ENCODE peak calls at places on chromosomes 1 and 21, in four cellular contexts. One of them, this sample, is unnamed.

GRCh38 chr21:46189959-46190490 is 5.8 kb upstream of the SPATC1L start:
- DNase-seq in K562: no peak
- DNase-seq in HepG2: no peak
- DNase-seq in GM12878: no peak
- DNase-seq in this sample: no peak

GRCh38 chr1:225882699-225883615 is 777 bp upstream of the TMEM63A start:
- DNase-seq in K562: peak
- DNase-seq in HepG2: peak
- DNase-seq in GM12878: no peak
- DNase-seq in this sample: peak

GRCh38 chr1:218284917-218285635 is at the start of gene RRP15:
- DNase-seq in K562: peak
- DNase-seq in HepG2: peak
- DNase-seq in GM12878: peak
- DNase-seq in this sample: peak

GRCh38 chr1:186008920-186009737 is 274.9 kb downstream of the HMCN1 start:
- DNase-seq in K562: no peak
- DNase-seq in HepG2: no peak
- DNase-seq in GM12878: no peak
- DNase-seq in this sample: no peak

GRCh38 chr1:228938248-228938891 is 203.1 kb downstream of the RHOU start:
- DNase-seq in K562: no peak
- DNase-seq in HepG2: peak
- DNase-seq in GM12878: no peak
- DNase-seq in this sample: no peak

GRCh38 chr1:156858959-156859522 is at the start of gene INSRR:
- DNase-seq in K562: peak
- DNase-seq in HepG2: no peak
- DNase-seq in GM12878: no peak
- DNase-seq in this sample: no peak

GRCh38 chr21:39375446-39375845 is 26.6 kb upstream of the HMGN1 start:
- DNase-seq in K562: no peak
- DNase-seq in HepG2: no peak
- DNase-seq in GM12878: no peak
- DNase-seq in this sample: no peak

GRCh38 chr1:35202048-35202719 is 9.2 kb upstream of the SFPQ start:
- DNase-seq in K562: peak
- DNase-seq in HepG2: peak
- DNase-seq in GM12878: peak
- DNase-seq in this sample: peak

GRCh38 chr1:6948416-6948815 is 163.2 kb downstream of the CAMTA1 start:
- DNase-seq in K562: no peak
- DNase-seq in HepG2: no peak
- DNase-seq in GM12878: no peak
- DNase-seq in this sample: no peak

GRCh38 chr1:197199923-197200467 is 53.5 kb upstream of the ASPM start:
- DNase-seq in K562: no peak
- DNase-seq in HepG2: no peak
- DNase-seq in GM12878: no peak
- DNase-seq in this sample: no peak
- TF ChIP-seq CREM in K562: no peak
- TF ChIP-seq CREM in HepG2: no peak
- TF ChIP-seq CREM in GM12878: no peak
- TF ChIP-seq CREM in this sample: no peak

GRCh38 chr1:113207019-113207418 is 134.0 kb downstream of the LRIG2 start:
- DNase-seq in K562: no peak
- DNase-seq in HepG2: no peak
- DNase-seq in GM12878: no peak
- DNase-seq in this sample: no peak
- TF ChIP-seq CREM in K562: no peak
- TF ChIP-seq CREM in HepG2: no peak
- TF ChIP-seq CREM in GM12878: no peak
- TF ChIP-seq CREM in this sample: no peak

GRCh38 chr1:56758135-56758534 is 61.1 kb downstream of the FYB2 start:
- DNase-seq in K562: no peak
- DNase-seq in HepG2: peak
- DNase-seq in GM12878: no peak
- DNase-seq in this sample: peak
- TF ChIP-seq CREM in K562: no peak
- TF ChIP-seq CREM in HepG2: no peak
- TF ChIP-seq CREM in GM12878: no peak
- TF ChIP-seq CREM in this sample: no peak

DNA sequence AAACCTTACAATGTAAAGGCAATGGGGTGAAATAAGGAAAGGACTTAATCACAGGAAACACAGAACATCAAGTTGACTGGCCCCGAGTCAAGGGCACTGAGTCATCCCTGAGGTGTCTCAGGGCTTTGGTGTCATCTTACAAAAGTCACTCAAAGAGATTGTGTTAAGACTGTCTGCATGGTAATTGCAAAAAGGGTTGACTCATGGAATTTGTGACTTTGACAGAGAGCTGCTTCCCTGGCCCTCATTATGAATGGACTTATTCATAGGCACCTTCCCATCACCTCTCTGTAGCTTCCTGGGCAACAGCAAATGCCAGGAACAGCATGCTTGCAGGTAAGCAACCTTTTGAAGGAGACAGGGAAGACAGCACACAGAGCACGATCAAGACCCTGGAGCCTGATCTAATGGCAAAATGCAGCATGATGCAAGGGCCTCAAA is 17.2 kb downstream of the ZP4 start:
- DNase-seq in K562: no peak
- DNase-seq in HepG2: no peak
- DNase-seq in GM12878: no peak
- DNase-seq in this sample: peak
- TF ChIP-seq CREM in K562: no peak
- TF ChIP-seq CREM in HepG2: no peak
- TF ChIP-seq CREM in GM12878: no peak
- TF ChIP-seq CREM in this sample: no peak

GRCh38 chr21:42906222-42906621 is 13.1 kb downstream of the NDUFV3 start:
- DNase-seq in K562: no peak
- DNase-seq in HepG2: no peak
- DNase-seq in GM12878: no peak
- DNase-seq in this sample: no peak

GRCh38 chr21:42903817-42904216 is 10.7 kb downstream of the NDUFV3 start:
- DNase-seq in K562: no peak
- DNase-seq in HepG2: no peak
- DNase-seq in GM12878: no peak
- DNase-seq in this sample: no peak

GRCh38 chr21:42905195-42905594 is 12.1 kb downstream of the NDUFV3 start:
- DNase-seq in K562: no peak
- DNase-seq in HepG2: no peak
- DNase-seq in GM12878: no peak
- DNase-seq in this sample: no peak
- TF ChIP-seq CREM in K562: no peak
- TF ChIP-seq CREM in HepG2: no peak
- TF ChIP-seq CREM in GM12878: no peak
- TF ChIP-seq CREM in this sample: no peak

DNA sequence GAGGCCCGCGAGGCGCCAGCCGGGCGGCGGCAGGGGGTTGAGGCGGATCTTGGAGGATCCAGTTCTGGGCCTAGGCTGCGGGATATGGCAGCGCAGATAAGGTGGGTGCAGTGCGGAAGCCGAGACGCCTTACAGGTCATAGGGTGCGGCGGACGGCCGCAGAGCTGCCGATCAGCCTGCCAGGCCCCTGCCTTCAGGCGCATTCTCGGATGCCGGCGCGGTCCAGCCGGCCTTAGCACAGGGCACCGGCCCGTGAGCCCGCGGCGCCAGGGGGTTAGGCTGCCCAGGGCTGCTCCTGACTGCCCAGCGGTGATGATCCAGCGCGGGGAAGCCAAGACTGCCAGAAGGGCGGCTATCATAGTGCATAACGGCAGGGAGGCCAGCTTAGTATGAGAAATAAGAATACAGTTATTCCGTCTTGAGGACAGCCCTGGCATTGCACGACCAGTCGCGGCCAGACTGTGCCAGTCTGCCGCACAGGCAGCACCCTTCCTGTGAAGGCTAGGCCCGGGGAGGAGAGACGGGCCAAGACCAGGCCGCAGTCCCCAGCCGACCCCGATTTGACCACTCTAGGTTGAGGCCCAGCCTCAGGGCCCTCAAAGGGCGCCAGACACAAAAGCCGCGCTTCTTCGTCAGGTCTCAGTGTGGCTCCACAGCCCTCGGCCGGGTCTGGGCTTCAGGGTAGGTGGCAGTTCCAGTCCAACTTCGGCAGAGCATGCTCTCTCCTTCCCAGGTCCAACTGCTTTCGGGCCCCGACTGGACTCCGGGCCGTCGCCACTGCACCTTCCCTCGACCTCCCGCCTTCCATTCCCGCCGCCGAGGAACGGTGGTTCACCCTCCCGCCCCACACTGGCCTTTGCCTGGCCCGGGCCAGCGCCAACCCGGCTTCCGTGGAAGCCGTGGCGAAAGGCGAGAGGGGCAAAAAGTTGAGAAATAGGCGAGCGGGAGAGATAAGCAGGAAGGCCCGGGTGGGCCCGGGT is 880 bp downstream of the ALX3 start:
- DNase-seq in K562: no peak
- DNase-seq in HepG2: no peak
- DNase-seq in GM12878: no peak
- DNase-seq in this sample: peak
- TF ChIP-seq CREM in K562: no peak
- TF ChIP-seq CREM in HepG2: no peak
- TF ChIP-seq CREM in GM12878: no peak
- TF ChIP-seq CREM in this sample: no peak

GRCh38 chr1:55584521-55585401 is 369.6 kb upstream of the USP24 start:
- DNase-seq in K562: no peak
- DNase-seq in HepG2: no peak
- DNase-seq in GM12878: no peak
- DNase-seq in this sample: no peak

GRCh38 chr1:55585402-55585792 is 370.2 kb upstream of the USP24 start:
- DNase-seq in K562: no peak
- DNase-seq in HepG2: no peak
- DNase-seq in GM12878: no peak
- DNase-seq in this sample: no peak

GRCh38 chr1:55579332-55579996 is 364.3 kb upstream of the USP24 start:
- DNase-seq in K562: no peak
- DNase-seq in HepG2: no peak
- DNase-seq in GM12878: no peak
- DNase-seq in this sample: no peak

GRCh38 chr1:55580845-55581332 is 365.7 kb upstream of the USP24 start:
- DNase-seq in K562: no peak
- DNase-seq in HepG2: peak
- DNase-seq in GM12878: no peak
- DNase-seq in this sample: no peak

GRCh38 chr1:55582078-55582477 is 366.9 kb upstream of the USP24 start:
- DNase-seq in K562: no peak
- DNase-seq in HepG2: no peak
- DNase-seq in GM12878: no peak
- DNase-seq in this sample: no peak
- TF ChIP-seq CREM in K562: no peak
- TF ChIP-seq CREM in HepG2: no peak
- TF ChIP-seq CREM in GM12878: no peak
- TF ChIP-seq CREM in this sample: no peak

GRCh38 chr1:175981128-175981527 is 226.0 kb downstream of the COP1 start:
- DNase-seq in K562: no peak
- DNase-seq in HepG2: no peak
- DNase-seq in GM12878: no peak
- DNase-seq in this sample: no peak

GRCh38 chr1:175978476-175978875 is 228.6 kb downstream of the COP1 start:
- DNase-seq in K562: no peak
- DNase-seq in HepG2: no peak
- DNase-seq in GM12878: no peak
- DNase-seq in this sample: no peak

GRCh38 chr1:175978926-175979325 is 228.2 kb downstream of the COP1 start:
- DNase-seq in K562: no peak
- DNase-seq in HepG2: no peak
- DNase-seq in GM12878: no peak
- DNase-seq in this sample: no peak

GRCh38 chr1:175976865-175977642 is 230.0 kb downstream of the COP1 start:
- DNase-seq in K562: no peak
- DNase-seq in HepG2: no peak
- DNase-seq in GM12878: no peak
- DNase-seq in this sample: no peak
- TF ChIP-seq CREM in K562: no peak
- TF ChIP-seq CREM in HepG2: no peak
- TF ChIP-seq CREM in GM12878: no peak
- TF ChIP-seq CREM in this sample: no peak

GRCh38 chr1:19047373-19047772 is 90.9 kb upstream of the IFFO2 start:
- DNase-seq in K562: no peak
- DNase-seq in HepG2: no peak
- DNase-seq in GM12878: no peak
- DNase-seq in this sample: no peak
- TF ChIP-seq CREM in K562: no peak
- TF ChIP-seq CREM in HepG2: no peak
- TF ChIP-seq CREM in GM12878: no peak
- TF ChIP-seq CREM in this sample: no peak

DNA sequence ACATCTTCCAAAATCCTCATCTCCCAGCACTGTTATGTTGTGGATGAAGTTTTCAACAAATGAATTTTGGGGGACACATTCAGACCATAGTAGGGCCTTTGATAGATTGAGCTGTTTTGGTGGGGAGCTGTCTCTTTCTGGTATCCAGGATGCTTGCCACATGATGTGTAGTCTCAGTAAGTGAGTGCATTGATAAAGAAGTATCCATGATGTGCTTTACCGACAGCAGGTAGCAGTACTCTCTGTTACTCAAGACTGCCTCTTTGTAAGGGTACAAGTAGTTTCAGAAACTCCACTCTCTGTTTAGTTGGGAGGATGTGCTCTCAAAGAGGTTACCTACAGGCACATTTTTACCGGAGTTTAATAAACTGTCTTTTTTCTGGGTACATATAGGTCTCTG is 26.5 kb downstream of the DYRK1A start:
- DNase-seq in K562: no peak
- DNase-seq in HepG2: no peak
- DNase-seq in GM12878: no peak
- DNase-seq in this sample: no peak
- TF ChIP-seq CREM in K562: no peak
- TF ChIP-seq CREM in HepG2: no peak
- TF ChIP-seq CREM in GM12878: no peak
- TF ChIP-seq CREM in this sample: no peak